ENCODE peak calls at places on chromosomes 13 and 19, in nine cellular contexts. D, U, M, Y, J, O, B, G and X are unnamed samples.

GRCh38 chr13:108560092-108560491 is 69.3 kb upstream of the MYO16 start:
- DNase-seq in G (no peak), U (no peak), Y (peak), M (no peak), J (no peak), B (no peak), O (no peak), D (no peak), X (no peak)

GRCh38 chr19:48147597-48148175 is 22.5 kb downstream of the LIG1 start:
- DNase-seq in U (no peak), G (no peak), M (no peak), D (no peak), B (no peak), Y (no peak), J (no peak), O (no peak), X (no peak)

GRCh38 chr13:33134213-33134612 is 118.0 kb downstream of the KL start:
- DNase-seq in D (no peak), M (peak), J (no peak), G (no peak), B (no peak), Y (no peak), O (no peak), U (no peak), X (no peak)

GRCh38 chr13:28716511-28716910 is 2.3 kb downstream of the SLC46A3 start:
- DNase-seq in M (peak), U (peak), O (no peak), G (no peak), Y (no peak), D (peak), J (no peak), B (no peak), X (no peak)

GRCh38 chr19:5850743-5851293 is 431 bp downstream of the FUT3 start:
- DNase-seq in B (no peak), O (no peak), U (peak), J (no peak), Y (no peak), D (peak), G (no peak), M (no peak), X (no peak)

GRCh38 chr13:107553838-107554237 is 661.5 kb downstream of the LIG4 start:
- DNase-seq in G (no peak), D (no peak), B (no peak), O (no peak), M (no peak), Y (no peak), J (no peak), U (no peak), X (no peak)

GRCh38 chr19:35037716-35038622 is 3.6 kb upstream of the HPN start:
- DNase-seq in U (no peak), G (no peak), O (peak), D (no peak), J (no peak), M (peak), B (no peak), Y (no peak), X (no peak)

GRCh38 chr19:6761053-6761676 is 6.1 kb downstream of the SH2D3A start:
- DNase-seq in G (no peak), Y (no peak), U (no peak), B (no peak), O (no peak), J (no peak), M (no peak), D (no peak), X (no peak)

GRCh38 chr19:51448011-51448744 is 10.1 kb downstream of the SIGLEC8 start:
- DNase-seq in U (no peak), G (no peak), D (no peak), J (no peak), Y (no peak), M (peak), B (peak), O (no peak), X (no peak)

GRCh38 chr13:46401432-46401831 is 14.4 kb upstream of the RUBCNL start:
- DNase-seq in M (no peak), G (no peak), O (no peak), D (no peak), U (no peak), J (no peak), Y (no peak), B (no peak), X (no peak)

GRCh38 chr13:74062933-74063332 is 71.3 kb downstream of the KLF12 start:
- DNase-seq in J (no peak), B (no peak), Y (no peak), G (no peak), D (no peak), U (peak), O (peak), M (peak), X (no peak)

GRCh38 chr13:19769854-19770253 is 12.9 kb downstream of the PSPC1 start:
- DNase-seq in D (no peak), U (no peak), G (no peak), M (no peak), Y (no peak), O (no peak), B (no peak), J (no peak), X (no peak)

GRCh38 chr19:11125994-11126685 is 29.4 kb downstream of the SPC24 start:
- DNase-seq in B (peak), G (peak), J (peak), U (peak), O (peak), Y (peak), M (peak), D (no peak), X (peak)

GRCh38 chr13:34435338-34435737 is 506.7 kb upstream of the NBEA start:
- DNase-seq in U (peak), G (no peak), O (no peak), M (no peak), B (no peak), D (peak), Y (no peak), J (no peak), X (no peak)

GRCh38 chr13:110412132-110412912 is 105.2 kb downstream of the COL4A2 start:
- DNase-seq in J (peak), O (peak), G (peak), U (peak), D (peak), M (peak), B (peak), Y (peak), X (peak)

GRCh38 chr19:19597809-19598306 is 20.6 kb downstream of the PBX4 start:
- DNase-seq in U (no peak), M (no peak), B (no peak), G (no peak), Y (no peak), O (no peak), D (no peak), J (peak), X (no peak)

GRCh38 chr19:36245210-36246005 is 30.5 kb downstream of the ZNF146 start:
- DNase-seq in Y (peak), O (peak), U (no peak), G (no peak), D (no peak), M (no peak), J (no peak), B (no peak), X (no peak)

GRCh38 chr13:55029280-55029679 is 2000.7 kb downstream of the OLFM4 start:
- DNase-seq in J (no peak), U (no peak), M (no peak), B (no peak), D (no peak), Y (no peak), O (no peak), G (no peak), X (no peak)

GRCh38 chr13:69948016-69948415 is 159.6 kb upstream of the ATXN8OS start:
- DNase-seq in O (no peak), U (no peak), J (no peak), M (no peak), G (no peak), B (no peak), D (no peak), Y (no peak), X (no peak)

GRCh38 chr19:28454083-28454482 is 758.9 kb downstream of the UQCRFS1 start:
- DNase-seq in O (no peak), J (no peak), U (no peak), M (no peak), Y (no peak), D (peak), B (no peak), G (no peak), X (no peak)

GRCh38 chr13:98828614-98829013 is 76.1 kb upstream of the SLC15A1 start:
- DNase-seq in D (no peak), O (no peak), Y (no peak), G (no peak), B (no peak), M (no peak), J (no peak), U (no peak), X (no peak)

GRCh38 chr13:27219611-27220010 is 31.7 kb upstream of the RPL21 start:
- DNase-seq in J (no peak), G (no peak), U (no peak), M (no peak), Y (no peak), B (no peak), O (no peak), D (no peak), X (no peak)

GRCh38 chr13:101398191-101398590 is 18.1 kb downstream of the NALCN start:
- DNase-seq in Y (no peak), O (no peak), D (peak), B (no peak), J (no peak), U (peak), G (no peak), M (no peak), X (no peak)

GRCh38 chr19:12866416-12867119 is 14.7 kb downstream of the DNASE2 start:
- DNase-seq in G (no peak), Y (no peak), O (no peak), M (no peak), B (no peak), U (no peak), D (no peak), J (no peak), X (no peak)

GRCh38 chr13:29654807-29655547 is 59.5 kb upstream of the SLC7A1 start:
- DNase-seq in Y (no peak), M (no peak), D (peak), J (no peak), U (peak), G (no peak), O (no peak), B (no peak), X (no peak)